ENCODE peak calls at places on chromosomes 6 and 20, in eight cellular contexts. K is cardiac muscle cell, I is breast epithelium, X is hepatocyte, U is GM12865, O is keratinocyte, C is Peyer's patch, B is A549. H is an unnamed sample.

GRCh38 chr20:50189681-50190250 is 864 bp upstream of the CEBPB start:
- DNase-seq in K (peak), C (peak), B (no peak), U (no peak), O (no peak), I (peak), X (peak), H (peak)

GRCh38 chr6:165232277-165232654 is 77.1 kb downstream of the C6orf118 start:
- DNase-seq in K (no peak), U (no peak), B (no peak), O (no peak), I (no peak), C (no peak), X (no peak), H (no peak)

GRCh38 chr20:38751360-38751976 is 3.2 kb downstream of the ACTR5 start:
- DNase-seq in X (peak), K (peak), C (no peak), I (no peak), B (peak), U (peak), O (no peak), H (peak)

GRCh38 chr6:52098649-52099184 is 11.3 kb upstream of the PKHD1 start:
- DNase-seq in I (no peak), C (no peak), X (no peak), U (no peak), B (no peak), K (no peak), O (no peak), H (peak)

GRCh38 chr6:19668710-19669109 is 168.5 kb upstream of the ID4 start:
- DNase-seq in I (no peak), C (no peak), O (no peak), U (no peak), K (peak), B (no peak), X (no peak), H (no peak)

GRCh38 chr6:36204068-36204753 is 7.7 kb downstream of the BRPF3 start:
- DNase-seq in B (no peak), C (no peak), I (no peak), O (no peak), U (peak), K (no peak), X (no peak), H (no peak)

GRCh38 chr6:159098636-159099106 is 53.9 kb upstream of the TAGAP start:
- DNase-seq in O (no peak), B (no peak), U (peak), I (peak), X (no peak), K (no peak), C (no peak), H (no peak)

GRCh38 chr6:22095886-22096285 is 200.9 kb downstream of the PRL start:
- DNase-seq in U (no peak), X (no peak), I (no peak), O (no peak), B (no peak), K (peak), C (no peak), H (no peak)

GRCh38 chr6:123064038-123064437 is 68.0 kb downstream of the CLVS2 start:
- DNase-seq in C (no peak), O (no peak), U (no peak), I (no peak), K (no peak), X (no peak), B (no peak), H (no peak)

GRCh38 chr6:136503303-136503702 is 46.9 kb downstream of the MAP7 start:
- DNase-seq in K (no peak), C (no peak), O (no peak), B (no peak), X (no peak), I (no peak), U (no peak), H (no peak)

GRCh38 chr20:53748176-53748575 is 154.5 kb upstream of the ZNF217 start:
- DNase-seq in I (no peak), B (no peak), C (no peak), O (no peak), K (no peak), X (no peak), U (no peak), H (no peak)

GRCh38 chr6:111603648-111604047 is 2.0 kb downstream of the TRAF3IP2 start:
- DNase-seq in I (no peak), O (no peak), K (no peak), U (no peak), X (no peak), C (no peak), B (no peak), H (no peak)
- H3K4me3 ChIP-seq in I (peak), O (peak), K (peak), U (no peak), X (no peak), C (peak), B (no peak), H (no peak)

GRCh38 chr6:146894624-146895023 is 295.9 kb downstream of the ADGB start:
- DNase-seq in X (no peak), K (no peak), O (no peak), B (no peak), I (no peak), C (no peak), U (no peak), H (no peak)
- H3K4me3 ChIP-seq in X (no peak), K (no peak), O (no peak), B (no peak), I (no peak), C (no peak), U (no peak), H (no peak)

GRCh38 chr6:78911218-78911617 is 43.9 kb downstream of the IRAK1BP1 start:
- DNase-seq in I (no peak), X (no peak), U (no peak), B (no peak), C (no peak), K (peak), O (no peak), H (no peak)
- H3K4me3 ChIP-seq in I (peak), X (no peak), U (no peak), B (no peak), C (peak), K (no peak), O (peak), H (no peak)

GRCh38 chr6:24251339-24251738 is 106.5 kb downstream of the DCDC2 start:
- DNase-seq in I (no peak), B (no peak), U (no peak), X (no peak), K (no peak), O (no peak), C (no peak), H (no peak)
- H3K4me3 ChIP-seq in I (no peak), B (no peak), U (no peak), X (no peak), K (no peak), O (no peak), C (no peak), H (no peak)

DNA sequence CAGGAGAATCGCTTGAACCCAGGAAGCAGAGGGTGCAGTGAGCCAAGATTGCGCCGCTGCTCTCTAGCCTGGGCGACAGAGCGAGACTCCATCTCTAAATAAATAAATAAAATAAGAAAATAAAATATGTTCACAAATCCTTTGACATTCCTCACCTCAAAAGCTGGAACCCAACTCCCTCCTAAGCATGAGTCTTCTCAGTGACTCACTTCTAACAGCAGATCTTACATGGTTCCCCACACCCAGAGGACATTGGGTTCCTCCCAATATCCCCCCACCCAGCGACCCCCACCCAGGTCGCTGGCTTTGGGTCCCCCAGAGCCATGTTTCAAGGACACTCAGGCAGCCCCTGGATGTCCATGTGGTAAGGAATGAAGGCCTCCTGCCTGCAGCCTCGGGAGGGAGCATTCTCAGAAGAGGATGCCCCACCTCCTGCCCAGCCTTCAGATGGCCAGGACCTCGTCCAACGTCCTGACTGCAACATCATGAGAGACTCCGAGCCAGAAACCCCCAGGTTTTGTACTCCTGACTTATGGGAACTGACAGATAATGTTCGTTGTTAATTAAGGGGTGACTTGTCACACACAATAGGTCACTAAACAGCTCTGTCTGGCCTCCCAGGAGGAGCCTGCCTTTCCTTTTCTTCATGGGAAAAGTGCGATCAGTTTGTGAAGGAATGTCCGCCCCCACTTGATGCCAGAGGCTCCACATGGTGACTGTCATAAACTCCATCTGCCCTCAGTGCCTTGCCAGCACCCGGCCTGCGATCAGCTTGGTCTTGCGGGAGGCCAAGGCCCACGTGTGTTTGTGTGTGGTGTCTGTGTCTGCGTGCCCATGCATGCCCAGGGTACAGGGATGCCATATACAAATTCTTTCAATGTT is 10.1 kb upstream of the GMEB2 start:
- DNase-seq in U (no peak), X (no peak), I (no peak), C (no peak), B (no peak), K (no peak), O (no peak), H (no peak)
- H3K4me3 ChIP-seq in U (no peak), X (no peak), I (no peak), C (no peak), B (no peak), K (no peak), O (no peak), H (no peak)

GRCh38 chr6:2784930-2785329 is 19.7 kb downstream of the WRNIP1 start:
- DNase-seq in U (no peak), I (no peak), K (no peak), B (no peak), X (no peak), O (no peak), C (no peak), H (no peak)

GRCh38 chr6:2782356-2782708 is 17.1 kb downstream of the WRNIP1 start:
- DNase-seq in I (no peak), C (no peak), X (no peak), B (no peak), O (no peak), K (no peak), U (no peak), H (no peak)

GRCh38 chr6:2783188-2783957 is 18.2 kb downstream of the WRNIP1 start:
- DNase-seq in C (no peak), O (no peak), X (no peak), K (no peak), B (no peak), U (no peak), I (no peak), H (no peak)

GRCh38 chr6:2782825-2783187 is 17.6 kb downstream of the WRNIP1 start:
- DNase-seq in X (no peak), I (no peak), K (no peak), U (no peak), B (no peak), O (no peak), C (no peak), H (no peak)

DNA sequence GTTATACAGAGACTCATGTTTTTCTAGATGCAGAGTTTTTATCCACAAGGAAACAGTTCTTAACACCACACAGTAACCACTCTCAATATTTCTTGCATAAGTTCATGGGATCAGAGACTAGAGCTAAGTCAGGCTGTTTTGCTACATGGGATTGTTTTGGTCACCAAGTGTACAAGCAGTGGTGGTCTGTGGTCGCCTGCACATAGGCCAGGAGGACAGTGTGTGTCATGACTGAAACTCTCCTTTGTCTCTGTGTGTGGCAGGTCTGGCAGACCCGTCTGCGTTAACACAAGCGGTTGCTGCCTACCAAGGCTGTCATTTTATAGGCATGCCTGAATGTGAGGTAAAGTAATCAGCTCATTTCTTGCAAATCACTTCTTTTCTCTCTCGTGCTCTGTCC is 18.9 kb downstream of the WRNIP1 start:
- DNase-seq in X (no peak), C (no peak), K (no peak), I (no peak), B (no peak), O (no peak), U (no peak), H (no peak)
- H3K4me3 ChIP-seq in X (no peak), C (no peak), K (no peak), I (no peak), B (no peak), O (no peak), U (no peak), H (no peak)